ENCODE peak calls at places on chromosomes 3 and 15, in seven cellular contexts. One of them, this sample, is unnamed.

GRCh38 chr3:119437852-119438251 is 25.6 kb downstream of the TMEM39A start:
- DNase-seq in CD8-positive, alpha-beta memory T cell: no peak
- DNase-seq in adrenal gland: no peak
- DNase-seq in fibroblast of lung: no peak
- DNase-seq in cardiac muscle cell: no peak
- DNase-seq in neural progenitor cell: no peak
- DNase-seq in uterus: no peak
- DNase-seq in this sample: no peak

GRCh38 chr15:77650285-77650684 is 17.6 kb upstream of the LINGO1 start:
- DNase-seq in cardiac muscle cell: peak
- DNase-seq in uterus: no peak
- DNase-seq in neural progenitor cell: peak
- DNase-seq in CD8-positive, alpha-beta memory T cell: no peak
- DNase-seq in fibroblast of lung: no peak
- DNase-seq in adrenal gland: no peak
- DNase-seq in this sample: no peak

GRCh38 chr3:171811059-171811912 is 1.0 kb upstream of the PLD1 start:
- DNase-seq in adrenal gland: no peak
- DNase-seq in neural progenitor cell: no peak
- DNase-seq in uterus: peak
- DNase-seq in CD8-positive, alpha-beta memory T cell: no peak
- DNase-seq in fibroblast of lung: peak
- DNase-seq in cardiac muscle cell: no peak
- DNase-seq in this sample: no peak

GRCh38 chr15:78457101-78457500 is 19.1 kb downstream of the IREB2 start:
- DNase-seq in cardiac muscle cell: no peak
- DNase-seq in fibroblast of lung: peak
- DNase-seq in adrenal gland: no peak
- DNase-seq in neural progenitor cell: no peak
- DNase-seq in uterus: no peak
- DNase-seq in CD8-positive, alpha-beta memory T cell: no peak
- DNase-seq in this sample: no peak

GRCh38 chr3:13822042-13822441 is 57.8 kb downstream of the WNT7A start:
- DNase-seq in adrenal gland: no peak
- DNase-seq in uterus: no peak
- DNase-seq in fibroblast of lung: no peak
- DNase-seq in neural progenitor cell: no peak
- DNase-seq in CD8-positive, alpha-beta memory T cell: no peak
- DNase-seq in cardiac muscle cell: no peak
- DNase-seq in this sample: no peak

GRCh38 chr3:13111173-13111873 is 38.1 kb upstream of the IQSEC1 start:
- DNase-seq in fibroblast of lung: no peak
- DNase-seq in uterus: no peak
- DNase-seq in cardiac muscle cell: no peak
- DNase-seq in CD8-positive, alpha-beta memory T cell: no peak
- DNase-seq in neural progenitor cell: no peak
- DNase-seq in adrenal gland: no peak
- DNase-seq in this sample: no peak

GRCh38 chr3:145290010-145290409 is 871.0 kb downstream of the PLOD2 start:
- DNase-seq in fibroblast of lung: no peak
- DNase-seq in cardiac muscle cell: no peak
- DNase-seq in neural progenitor cell: no peak
- DNase-seq in adrenal gland: no peak
- DNase-seq in uterus: no peak
- DNase-seq in CD8-positive, alpha-beta memory T cell: no peak
- DNase-seq in this sample: no peak

GRCh38 chr15:55823699-55824098 is 80.7 kb upstream of the PRTG start:
- DNase-seq in uterus: no peak
- DNase-seq in adrenal gland: no peak
- DNase-seq in CD8-positive, alpha-beta memory T cell: no peak
- DNase-seq in neural progenitor cell: no peak
- DNase-seq in fibroblast of lung: peak
- DNase-seq in cardiac muscle cell: no peak
- DNase-seq in this sample: no peak

GRCh38 chr3:184338538-184338945 is 1.1 kb downstream of the FAM131A start:
- DNase-seq in adrenal gland: peak
- DNase-seq in CD8-positive, alpha-beta memory T cell: no peak
- DNase-seq in uterus: peak
- DNase-seq in fibroblast of lung: peak
- DNase-seq in neural progenitor cell: peak
- DNase-seq in cardiac muscle cell: peak
- DNase-seq in this sample: peak

GRCh38 chr3:102069211-102069662 is 219.9 kb downstream of the NFKBIZ start:
- DNase-seq in cardiac muscle cell: no peak
- DNase-seq in adrenal gland: peak
- DNase-seq in CD8-positive, alpha-beta memory T cell: no peak
- DNase-seq in neural progenitor cell: no peak
- DNase-seq in fibroblast of lung: peak
- DNase-seq in uterus: peak
- DNase-seq in this sample: no peak

GRCh38 chr3:147712357-147712756 is 303.2 kb downstream of the ZIC1 start:
- DNase-seq in CD8-positive, alpha-beta memory T cell: no peak
- DNase-seq in cardiac muscle cell: peak
- DNase-seq in neural progenitor cell: no peak
- DNase-seq in fibroblast of lung: no peak
- DNase-seq in uterus: no peak
- DNase-seq in adrenal gland: no peak
- DNase-seq in this sample: no peak

GRCh38 chr3:29789686-29790085 is 508.8 kb downstream of the RBMS3 start:
- DNase-seq in neural progenitor cell: no peak
- DNase-seq in fibroblast of lung: peak
- DNase-seq in uterus: no peak
- DNase-seq in adrenal gland: no peak
- DNase-seq in cardiac muscle cell: no peak
- DNase-seq in CD8-positive, alpha-beta memory T cell: no peak
- DNase-seq in this sample: no peak

GRCh38 chr3:127312818-127313217 is 25.0 kb upstream of the PRR20G start:
- DNase-seq in adrenal gland: no peak
- DNase-seq in CD8-positive, alpha-beta memory T cell: no peak
- DNase-seq in cardiac muscle cell: no peak
- DNase-seq in neural progenitor cell: no peak
- DNase-seq in uterus: no peak
- DNase-seq in fibroblast of lung: no peak
- DNase-seq in this sample: no peak

GRCh38 chr15:25545017-25545416 is 106.2 kb upstream of the UBE3A start:
- DNase-seq in uterus: no peak
- DNase-seq in neural progenitor cell: no peak
- DNase-seq in CD8-positive, alpha-beta memory T cell: no peak
- DNase-seq in adrenal gland: no peak
- DNase-seq in cardiac muscle cell: no peak
- DNase-seq in fibroblast of lung: no peak
- DNase-seq in this sample: peak

GRCh38 chr3:112007641-112008040 is 8.9 kb downstream of the TAGLN3 start:
- DNase-seq in fibroblast of lung: peak
- DNase-seq in neural progenitor cell: no peak
- DNase-seq in CD8-positive, alpha-beta memory T cell: no peak
- DNase-seq in adrenal gland: no peak
- DNase-seq in cardiac muscle cell: no peak
- DNase-seq in uterus: no peak
- DNase-seq in this sample: no peak

GRCh38 chr3:101950510-101950909 is 101.2 kb downstream of the NFKBIZ start:
- DNase-seq in uterus: no peak
- DNase-seq in adrenal gland: no peak
- DNase-seq in cardiac muscle cell: no peak
- DNase-seq in fibroblast of lung: peak
- DNase-seq in CD8-positive, alpha-beta memory T cell: no peak
- DNase-seq in neural progenitor cell: no peak
- DNase-seq in this sample: no peak

GRCh38 chr15:35663956-35664355 is 118.0 kb upstream of the DPH6 start:
- DNase-seq in adrenal gland: no peak
- DNase-seq in fibroblast of lung: no peak
- DNase-seq in CD8-positive, alpha-beta memory T cell: no peak
- DNase-seq in neural progenitor cell: no peak
- DNase-seq in cardiac muscle cell: no peak
- DNase-seq in uterus: no peak
- DNase-seq in this sample: no peak

GRCh38 chr3:20832963-20833362 is 647.0 kb upstream of the SGO1 start:
- DNase-seq in CD8-positive, alpha-beta memory T cell: no peak
- DNase-seq in uterus: no peak
- DNase-seq in adrenal gland: no peak
- DNase-seq in neural progenitor cell: no peak
- DNase-seq in fibroblast of lung: no peak
- DNase-seq in cardiac muscle cell: no peak
- DNase-seq in this sample: no peak

GRCh38 chr3:135992072-135992471 is 26.5 kb downstream of the PPP2R3A start:
- DNase-seq in fibroblast of lung: peak
- DNase-seq in neural progenitor cell: no peak
- DNase-seq in cardiac muscle cell: no peak
- DNase-seq in uterus: peak
- DNase-seq in adrenal gland: no peak
- DNase-seq in CD8-positive, alpha-beta memory T cell: no peak
- DNase-seq in this sample: no peak

GRCh38 chr3:153640689-153641308 is 478.8 kb downstream of the RAP2B start:
- DNase-seq in cardiac muscle cell: no peak
- DNase-seq in uterus: no peak
- DNase-seq in fibroblast of lung: no peak
- DNase-seq in neural progenitor cell: peak
- DNase-seq in adrenal gland: no peak
- DNase-seq in CD8-positive, alpha-beta memory T cell: no peak
- DNase-seq in this sample: no peak

GRCh38 chr15:80967451-80967850 is 22.2 kb downstream of the MESD start:
- DNase-seq in adrenal gland: no peak
- DNase-seq in fibroblast of lung: peak
- DNase-seq in uterus: no peak
- DNase-seq in CD8-positive, alpha-beta memory T cell: no peak
- DNase-seq in cardiac muscle cell: peak
- DNase-seq in neural progenitor cell: peak
- DNase-seq in this sample: no peak

GRCh38 chr15:52382647-52383046 is 87.0 kb upstream of the MYO5C start:
- DNase-seq in neural progenitor cell: no peak
- DNase-seq in CD8-positive, alpha-beta memory T cell: no peak
- DNase-seq in adrenal gland: no peak
- DNase-seq in uterus: no peak
- DNase-seq in fibroblast of lung: no peak
- DNase-seq in cardiac muscle cell: no peak
- DNase-seq in this sample: no peak

GRCh38 chr15:60528530-60528929 is 49.6 kb upstream of the ICE2 start:
- DNase-seq in CD8-positive, alpha-beta memory T cell: no peak
- DNase-seq in adrenal gland: no peak
- DNase-seq in neural progenitor cell: no peak
- DNase-seq in fibroblast of lung: no peak
- DNase-seq in uterus: no peak
- DNase-seq in cardiac muscle cell: no peak
- DNase-seq in this sample: no peak

GRCh38 chr15:70318996-70319465 is 221.3 kb upstream of the TLE3 start:
- DNase-seq in uterus: peak
- DNase-seq in neural progenitor cell: no peak
- DNase-seq in cardiac muscle cell: no peak
- DNase-seq in adrenal gland: no peak
- DNase-seq in CD8-positive, alpha-beta memory T cell: no peak
- DNase-seq in fibroblast of lung: peak
- DNase-seq in this sample: no peak

GRCh38 chr3:180657094-180657493 is 22.2 kb downstream of the CCDC39 start:
- DNase-seq in neural progenitor cell: no peak
- DNase-seq in fibroblast of lung: no peak
- DNase-seq in adrenal gland: no peak
- DNase-seq in cardiac muscle cell: no peak
- DNase-seq in uterus: no peak
- DNase-seq in CD8-positive, alpha-beta memory T cell: no peak
- DNase-seq in this sample: no peak

GRCh38 chr3:25849641-25850040 is 59.8 kb downstream of the OXSM start:
- DNase-seq in fibroblast of lung: peak
- DNase-seq in cardiac muscle cell: no peak
- DNase-seq in adrenal gland: no peak
- DNase-seq in uterus: no peak
- DNase-seq in neural progenitor cell: no peak
- DNase-seq in CD8-positive, alpha-beta memory T cell: no peak
- DNase-seq in this sample: no peak
- H3K27ac ChIP-seq in fibroblast of lung: no peak
- H3K27ac ChIP-seq in cardiac muscle cell: no peak
- H3K27ac ChIP-seq in adrenal gland: no peak
- H3K27ac ChIP-seq in uterus: no peak
- H3K27ac ChIP-seq in neural progenitor cell: no peak
- H3K27ac ChIP-seq in CD8-positive, alpha-beta memory T cell: no peak
- H3K27ac ChIP-seq in this sample: no peak

GRCh38 chr3:16104161-16104560 is 70.3 kb upstream of the GALNT15 start:
- DNase-seq in uterus: no peak
- DNase-seq in adrenal gland: no peak
- DNase-seq in neural progenitor cell: no peak
- DNase-seq in fibroblast of lung: no peak
- DNase-seq in CD8-positive, alpha-beta memory T cell: no peak
- DNase-seq in cardiac muscle cell: no peak
- DNase-seq in this sample: no peak

GRCh38 chr3:16102187-16102561 is 72.3 kb upstream of the GALNT15 start:
- DNase-seq in uterus: no peak
- DNase-seq in fibroblast of lung: no peak
- DNase-seq in cardiac muscle cell: no peak
- DNase-seq in adrenal gland: no peak
- DNase-seq in CD8-positive, alpha-beta memory T cell: no peak
- DNase-seq in neural progenitor cell: no peak
- DNase-seq in this sample: no peak

GRCh38 chr3:16101295-16102186 is 72.9 kb upstream of the GALNT15 start:
- DNase-seq in cardiac muscle cell: no peak
- DNase-seq in adrenal gland: no peak
- DNase-seq in fibroblast of lung: no peak
- DNase-seq in CD8-positive, alpha-beta memory T cell: no peak
- DNase-seq in uterus: no peak
- DNase-seq in neural progenitor cell: no peak
- DNase-seq in this sample: peak

GRCh38 chr3:16102905-16103364 is 71.5 kb upstream of the GALNT15 start:
- DNase-seq in neural progenitor cell: no peak
- DNase-seq in CD8-positive, alpha-beta memory T cell: no peak
- DNase-seq in fibroblast of lung: peak
- DNase-seq in cardiac muscle cell: no peak
- DNase-seq in adrenal gland: no peak
- DNase-seq in uterus: no peak
- DNase-seq in this sample: no peak

DNA sequence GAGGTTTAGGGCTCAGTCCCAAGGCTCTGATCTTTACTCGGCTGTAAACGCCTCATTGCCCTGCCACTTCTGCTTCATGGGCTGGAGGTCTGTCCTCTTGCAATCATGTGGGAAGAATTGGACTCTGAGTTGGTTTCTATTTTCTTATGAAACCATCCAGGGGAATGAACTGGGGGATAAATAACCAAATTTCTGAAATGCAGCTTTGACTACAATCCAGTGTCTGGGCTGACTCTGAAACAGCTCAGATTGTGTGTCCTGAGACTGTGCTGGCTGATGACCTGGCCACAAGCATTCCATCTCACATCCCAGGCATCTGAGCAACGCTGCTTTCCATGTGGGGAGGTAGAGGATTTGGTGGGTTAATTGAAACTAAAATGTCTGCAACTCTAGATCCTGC is 71.0 kb upstream of the GALNT15 start:
- DNase-seq in fibroblast of lung: peak
- DNase-seq in adrenal gland: no peak
- DNase-seq in neural progenitor cell: no peak
- DNase-seq in cardiac muscle cell: no peak
- DNase-seq in CD8-positive, alpha-beta memory T cell: no peak
- DNase-seq in uterus: no peak
- DNase-seq in this sample: no peak
- H3K27ac ChIP-seq in fibroblast of lung: peak
- H3K27ac ChIP-seq in adrenal gland: no peak
- H3K27ac ChIP-seq in neural progenitor cell: no peak
- H3K27ac ChIP-seq in cardiac muscle cell: no peak
- H3K27ac ChIP-seq in CD8-positive, alpha-beta memory T cell: no peak
- H3K27ac ChIP-seq in uterus: no peak
- H3K27ac ChIP-seq in this sample: no peak

GRCh38 chr15:101067660-101068522 is 148.7 kb downstream of the LRRK1 start:
- DNase-seq in adrenal gland: no peak
- DNase-seq in fibroblast of lung: no peak
- DNase-seq in CD8-positive, alpha-beta memory T cell: no peak
- DNase-seq in neural progenitor cell: no peak
- DNase-seq in uterus: no peak
- DNase-seq in cardiac muscle cell: no peak
- DNase-seq in this sample: no peak
- H3K27ac ChIP-seq in adrenal gland: no peak
- H3K27ac ChIP-seq in fibroblast of lung: no peak
- H3K27ac ChIP-seq in CD8-positive, alpha-beta memory T cell: no peak
- H3K27ac ChIP-seq in neural progenitor cell: peak
- H3K27ac ChIP-seq in uterus: peak
- H3K27ac ChIP-seq in cardiac muscle cell: peak
- H3K27ac ChIP-seq in this sample: no peak

GRCh38 chr15:59373215-59373614 is 544 bp upstream of the MYO1E start:
- DNase-seq in adrenal gland: no peak
- DNase-seq in fibroblast of lung: no peak
- DNase-seq in uterus: no peak
- DNase-seq in cardiac muscle cell: no peak
- DNase-seq in CD8-positive, alpha-beta memory T cell: no peak
- DNase-seq in neural progenitor cell: no peak
- DNase-seq in this sample: no peak
- H3K27ac ChIP-seq in adrenal gland: peak
- H3K27ac ChIP-seq in fibroblast of lung: peak
- H3K27ac ChIP-seq in uterus: peak
- H3K27ac ChIP-seq in cardiac muscle cell: peak
- H3K27ac ChIP-seq in CD8-positive, alpha-beta memory T cell: no peak
- H3K27ac ChIP-seq in neural progenitor cell: no peak
- H3K27ac ChIP-seq in this sample: peak